ENCODE peak calls at places on chromosomes 7 and 10, in five cellular contexts. V is GM12878, R is naive B cell, G is Calu3, Y is Kasumi-1. D is an unnamed sample.

GRCh38 chr7:55211721-55212120 is 153.4 kb upstream of the LANCL2 start:
- DNase-seq in V (no peak), G (no peak), Y (no peak), R (no peak), D (no peak)

GRCh38 chr7:20352573-20353304 is 22.0 kb downstream of the ITGB8 start:
- DNase-seq in R (no peak), G (peak), V (no peak), Y (no peak), D (peak)

GRCh38 chr10:100658269-100658668 is 87.1 kb upstream of the PAX2 start:
- DNase-seq in G (no peak), V (no peak), R (no peak), Y (no peak), D (no peak)

GRCh38 chr7:30074422-30075030 is 46.3 kb downstream of the PLEKHA8 start:
- DNase-seq in G (peak), V (no peak), Y (peak), R (peak), D (peak)

GRCh38 chr7:151248191-151249033 is at the start of gene SMARCD3:
- DNase-seq in Y (no peak), R (peak), V (no peak), G (peak), D (peak)

GRCh38 chr10:22042557-22043326 is 39.2 kb upstream of the DNAJC1 start:
- DNase-seq in R (no peak), G (no peak), Y (no peak), V (no peak), D (no peak)

GRCh38 chr7:127761196-127761595 is 109.2 kb downstream of the SND1 start:
- DNase-seq in V (no peak), R (no peak), Y (no peak), G (no peak), D (no peak)

GRCh38 chr7:1223196-1224092 is 9.2 kb upstream of the UNCX start:
- DNase-seq in R (no peak), V (no peak), Y (no peak), G (peak), D (no peak)

GRCh38 chr7:155993420-155994252 is 181.4 kb upstream of the SHH start:
- DNase-seq in G (no peak), V (no peak), R (no peak), Y (no peak), D (no peak)

GRCh38 chr7:2079332-2080068 is 153.2 kb downstream of the MAD1L1 start:
- DNase-seq in R (peak), G (no peak), Y (peak), V (no peak), D (no peak)

GRCh38 chr7:158141806-158142518 is 445.7 kb downstream of the PTPRN2 start:
- DNase-seq in G (no peak), R (no peak), V (no peak), Y (no peak), D (no peak)

GRCh38 chr10:58545427-58545826 is 32.8 kb downstream of the BICC1 start:
- DNase-seq in R (no peak), Y (no peak), G (no peak), V (no peak), D (no peak)

GRCh38 chr7:108291791-108292440 is 161.8 kb upstream of the LAMB4 start:
- DNase-seq in R (no peak), V (no peak), Y (no peak), G (no peak), D (peak)

GRCh38 chr10:27153855-27154198 is 357 bp downstream of the YME1L1 start:
- DNase-seq in R (no peak), V (no peak), G (no peak), Y (no peak), D (peak)